ENCODE peak calls at places on chromosomes 12 and 14, in five cellular contexts. V is foreskin fibroblast, G is nephron progenitor cell, E is body of pancreas, C is fibroblast of mammary gland. S is an unnamed sample.
A peak's percentile ranks its signal among the peaks of the same experiment; 100 is the strongest.

GRCh38 chr12:18074001-18074400 is 16.0 kb downstream of the RERGL start:
- DNase-seq in V (no peak), G (no peak), E (no peak), C (no peak), S (no peak)

GRCh38 chr14:55572578-55572977 is 7.4 kb upstream of the KTN1 start:
- DNase-seq in V (no peak), G (no peak), E (peak; percentile 45), C (no peak), S (no peak)

GRCh38 chr14:58950555-58950954 is 237.9 kb upstream of the DAAM1 start:
- DNase-seq in V (no peak), G (no peak), E (no peak), C (no peak), S (no peak)

GRCh38 chr14:25622752-25623151 is 572.8 kb upstream of the STXBP6 start:
- DNase-seq in V (no peak), G (no peak), E (no peak), C (no peak), S (no peak)

GRCh38 chr12:69415471-69416275 is 54.5 kb upstream of the FRS2 start:
- DNase-seq in V (peak; percentile 92), G (peak; percentile 44), E (peak; percentile 68), C (peak; percentile 95), S (peak; percentile 97)

GRCh38 chr14:53529519-53529918 is 376.4 kb upstream of the DDHD1 start:
- DNase-seq in V (peak; percentile 89), G (no peak), E (no peak), C (peak; percentile 76), S (no peak)

GRCh38 chr12:116691636-116692035 is 46.2 kb downstream of the SPRING1 start:
- DNase-seq in V (no peak), G (no peak), E (no peak), C (no peak), S (no peak)

GRCh38 chr12:124304314-124304790 is 9.5 kb downstream of the RFLNA start:
- DNase-seq in V (no peak), G (no peak), E (no peak), C (no peak), S (no peak)

GRCh38 chr14:102873546-102874061 is 48.9 kb upstream of the AMN start:
- DNase-seq in V (no peak), G (no peak), E (no peak), C (no peak), S (no peak)

GRCh38 chr14:58315606-58316005 is 17.3 kb downstream of the ARID4A start:
- DNase-seq in V (peak; percentile 9), G (no peak), E (no peak), C (no peak), S (no peak)

GRCh38 chr12:12788131-12788530 is 2.7 kb downstream of the APOLD1 start:
- DNase-seq in V (peak; percentile 24), G (no peak), E (no peak), C (peak; percentile 17), S (peak; percentile 35)

GRCh38 chr12:92502417-92503028 is 200.3 kb upstream of the PLEKHG7 start:
- DNase-seq in V (no peak), G (no peak), E (peak; percentile 45), C (peak; percentile 7), S (peak; percentile 11)

GRCh38 chr12:54017027-54017788 is 8.4 kb downstream of the HOXC8 start:
- DNase-seq in V (peak; percentile 44), G (peak; percentile 44), E (no peak), C (peak; percentile 51), S (no peak)

GRCh38 chr12:25434493-25434892 is 118.6 kb downstream of the LMNTD1 start:
- DNase-seq in V (no peak), G (no peak), E (no peak), C (no peak), S (no peak)

GRCh38 chr14:76812093-76812421 is 625 bp downstream of the ANGEL1 start:
- DNase-seq in V (no peak), G (no peak), E (no peak), C (no peak), S (no peak)

GRCh38 chr14:89121961-89122675 is 294.9 kb downstream of the FOXN3 start:
- DNase-seq in V (no peak), G (peak; percentile 50), E (no peak), C (no peak), S (no peak)

GRCh38 chr12:43348221-43348620 is 203.8 kb downstream of the ADAMTS20 start:
- DNase-seq in V (peak; percentile 74), G (no peak), E (no peak), C (peak; percentile 67), S (no peak)

GRCh38 chr12:12503384-12504078 is 59.1 kb downstream of the DUSP16 start:
- DNase-seq in V (no peak), G (no peak), E (no peak), C (no peak), S (no peak)

GRCh38 chr12:132523576-132524331 is 33.8 kb downstream of the FBRSL1 start:
- DNase-seq in V (peak; percentile 77), G (peak; percentile 83), E (peak; percentile 87), C (peak; percentile 39), S (peak; percentile 43)

GRCh38 chr12:27213830-27214787 is 30.0 kb upstream of the STK38L start:
- DNase-seq in V (no peak), G (no peak), E (no peak), C (no peak), S (no peak)

GRCh38 chr12:29725587-29726320 is 58.0 kb downstream of the TMTC1 start:
- DNase-seq in V (peak; percentile 23), G (peak; percentile 33), E (no peak), C (peak; percentile 95), S (peak; percentile 78)

GRCh38 chr14:24332094-24332983 is 2.5 kb downstream of the ADCY4 start:
- DNase-seq in V (peak; percentile 81), G (peak; percentile 71), E (peak; percentile 82), C (peak; percentile 50), S (peak; percentile 63)

GRCh38 chr12:52044284-52044983 is 6.8 kb upstream of the NR4A1 start:
- DNase-seq in V (peak; percentile 92), G (no peak), E (peak; percentile 92), C (peak; percentile 94), S (peak; percentile 99)

GRCh38 chr12:116121453-116121871 is 156.0 kb downstream of the MED13L start:
- DNase-seq in V (peak; percentile 38), G (no peak), E (no peak), C (peak; percentile 46), S (peak; percentile 67)

GRCh38 chr12:1907652-1908611 is 10.5 kb downstream of the CACNA2D4 start:
- DNase-seq in V (peak; percentile 18), G (no peak), E (peak; percentile 32), C (peak; percentile 15), S (no peak)

GRCh38 chr12:126033746-126034145 is 968.5 kb downstream of the AACS start:
- DNase-seq in V (no peak), G (no peak), E (no peak), C (no peak), S (no peak)

GRCh38 chr12:2876431-2877046 is 435 bp downstream of the FOXM1 start:
- DNase-seq in V (peak; percentile 46), G (no peak), E (no peak), C (peak; percentile 21), S (peak; percentile 22)

GRCh38 chr14:99231850-99232401 is 40.1 kb downstream of the BCL11B start:
- DNase-seq in V (no peak), G (peak; percentile 67), E (no peak), C (no peak), S (no peak)

GRCh38 chr14:64841121-64841611 is 38.5 kb downstream of the SPTB start:
- DNase-seq in V (peak; percentile 74), G (peak; percentile 54), E (no peak), C (peak; percentile 55), S (peak; percentile 61)
- TF ChIP-seq CTCF in V (peak; percentile 61), G (peak; percentile 59), E (no peak), C (peak; percentile 49), S (peak; percentile 53)

DNA sequence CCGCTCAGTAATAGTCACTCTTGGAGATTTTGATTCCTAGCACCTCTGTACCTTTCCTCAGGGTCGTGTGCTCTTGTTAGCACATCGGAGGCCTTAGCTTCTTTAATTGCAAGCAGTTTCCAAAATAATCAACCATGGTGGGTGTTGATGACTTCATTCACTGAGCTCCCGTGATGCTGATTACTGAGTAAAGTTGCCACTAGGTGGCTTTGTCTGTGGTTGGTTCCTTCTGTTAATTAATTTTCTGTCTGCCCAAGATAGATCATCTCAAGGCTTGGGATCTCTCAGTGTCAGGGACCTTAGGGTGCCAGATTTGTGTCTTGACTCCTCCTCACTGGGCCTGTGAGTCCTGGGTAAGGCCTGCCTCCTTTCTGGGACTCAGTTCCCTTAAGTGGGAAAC is 54.3 kb downstream of the PTPN11 start:
- DNase-seq in V (peak; percentile 7), G (no peak), E (no peak), C (no peak), S (no peak)
- TF ChIP-seq CTCF in V (peak; percentile 13), G (no peak), E (no peak), C (peak; percentile 19), S (no peak)

DNA sequence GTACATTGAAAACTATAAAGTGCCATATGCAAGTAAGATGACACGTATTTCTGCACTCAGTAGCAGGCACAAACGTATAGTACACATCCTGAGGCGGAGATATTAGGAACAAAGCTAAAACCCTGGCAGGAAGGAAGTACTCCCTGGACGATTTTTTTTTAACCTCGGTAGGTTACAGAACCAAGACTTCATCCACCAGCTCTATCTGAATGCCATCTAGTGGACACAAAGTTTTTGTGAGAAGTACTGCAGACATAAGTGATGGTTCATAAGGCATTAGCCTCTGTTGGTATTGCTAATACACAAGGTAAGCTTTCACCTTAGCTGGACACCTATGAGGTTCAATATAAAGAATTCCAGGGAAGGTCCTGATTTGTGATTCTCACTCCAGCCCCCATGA is 83.0 kb upstream of the CCDC196 start:
- DNase-seq in V (peak; percentile 48), G (no peak), E (no peak), C (peak; percentile 55), S (peak; percentile 69)
- TF ChIP-seq CTCF in V (peak; percentile 44), G (no peak), E (peak; percentile 6), C (peak; percentile 56), S (peak; percentile 59)

GRCh38 chr12:67457799-67458680 is 188.9 kb downstream of the CAND1 start:
- DNase-seq in V (peak; percentile 25), G (no peak), E (no peak), C (peak; percentile 60), S (peak; percentile 67)
- TF ChIP-seq CTCF in V (peak; percentile 11), G (peak; percentile 24), E (no peak), C (peak; percentile 54), S (peak; percentile 71)